ENCODE peak calls at places on chromosome 7, in four cellular contexts. V, J, K and G are unnamed samples.

GRCh38 chr7:139542308-139543151 is 19.0 kb downstream of the CLEC2L start:
- DNase-seq in V (peak; percentile 88), J (no peak), K (no peak), G (peak; percentile 23)

GRCh38 chr7:126524967-126525366 is 727.8 kb downstream of the GRM8 start:
- DNase-seq in V (no peak), J (no peak), K (no peak), G (no peak)

GRCh38 chr7:64999165-65000004 is 7.1 kb downstream of the ERV3-1 start:
- DNase-seq in V (peak; percentile 72), J (peak; percentile 98), K (peak; percentile 19), G (no peak)

GRCh38 chr7:125480762-125481161 is 551.1 kb upstream of the POT1 start:
- DNase-seq in V (no peak), J (no peak), K (no peak), G (no peak)

GRCh38 chr7:85186083-85186520 is 754 bp downstream of the SEMA3D start:
- DNase-seq in V (no peak), J (no peak), K (no peak), G (peak; percentile 63)

GRCh38 chr7:44914992-44915607 is 29.8 kb upstream of the PURB start:
- DNase-seq in V (no peak), J (no peak), K (peak; percentile 21), G (no peak)

GRCh38 chr7:23020742-23021401 is 6.9 kb upstream of the HYCC1 start:
- DNase-seq in V (no peak), J (no peak), K (no peak), G (no peak)

GRCh38 chr7:19060870-19061269 is 56.6 kb downstream of the TWIST1 start:
- DNase-seq in V (no peak), J (no peak), K (no peak), G (no peak)

GRCh38 chr7:130421685-130422084 is 19.1 kb downstream of the CEP41 start:
- DNase-seq in V (no peak), J (no peak), K (no peak), G (no peak)

GRCh38 chr7:99314504-99314903 is 11.2 kb upstream of the ARPC1A start:
- DNase-seq in V (no peak), J (no peak), K (peak; percentile 15), G (no peak)
- TF ChIP-seq TAF1 in V (no peak), J (no peak), K (no peak), G (no peak)

DNA sequence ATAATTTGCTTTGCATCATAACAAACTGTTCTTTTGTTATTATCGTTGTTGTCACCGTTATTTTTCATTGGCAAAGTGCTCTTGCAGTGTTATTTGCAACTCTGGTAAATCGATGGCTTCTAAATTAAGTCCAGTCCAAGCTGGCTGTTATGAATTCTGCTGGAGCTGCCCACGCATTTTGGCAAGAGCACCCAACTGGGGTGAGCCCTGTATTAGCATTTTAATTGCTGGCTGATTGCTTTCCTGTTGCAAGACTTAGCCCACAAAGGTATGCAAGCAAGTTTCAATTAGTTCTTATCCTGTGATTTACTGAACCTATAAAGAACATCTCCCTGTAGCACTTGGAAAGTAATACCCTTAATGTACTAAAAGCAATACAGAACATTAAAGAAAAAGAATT is 226.8 kb downstream of the ACTR3B start:
- DNase-seq in V (no peak), J (no peak), K (no peak), G (no peak)
- TF ChIP-seq NFIC in V (no peak), J (no peak), K (no peak), G (no peak)

GRCh38 chr7:119281181-119281846 is 991.7 kb upstream of the KCND2 start:
- DNase-seq in V (no peak), J (no peak), K (no peak), G (no peak)
- TF ChIP-seq TAF1 in V (no peak), J (no peak), K (no peak), G (no peak)

DNA sequence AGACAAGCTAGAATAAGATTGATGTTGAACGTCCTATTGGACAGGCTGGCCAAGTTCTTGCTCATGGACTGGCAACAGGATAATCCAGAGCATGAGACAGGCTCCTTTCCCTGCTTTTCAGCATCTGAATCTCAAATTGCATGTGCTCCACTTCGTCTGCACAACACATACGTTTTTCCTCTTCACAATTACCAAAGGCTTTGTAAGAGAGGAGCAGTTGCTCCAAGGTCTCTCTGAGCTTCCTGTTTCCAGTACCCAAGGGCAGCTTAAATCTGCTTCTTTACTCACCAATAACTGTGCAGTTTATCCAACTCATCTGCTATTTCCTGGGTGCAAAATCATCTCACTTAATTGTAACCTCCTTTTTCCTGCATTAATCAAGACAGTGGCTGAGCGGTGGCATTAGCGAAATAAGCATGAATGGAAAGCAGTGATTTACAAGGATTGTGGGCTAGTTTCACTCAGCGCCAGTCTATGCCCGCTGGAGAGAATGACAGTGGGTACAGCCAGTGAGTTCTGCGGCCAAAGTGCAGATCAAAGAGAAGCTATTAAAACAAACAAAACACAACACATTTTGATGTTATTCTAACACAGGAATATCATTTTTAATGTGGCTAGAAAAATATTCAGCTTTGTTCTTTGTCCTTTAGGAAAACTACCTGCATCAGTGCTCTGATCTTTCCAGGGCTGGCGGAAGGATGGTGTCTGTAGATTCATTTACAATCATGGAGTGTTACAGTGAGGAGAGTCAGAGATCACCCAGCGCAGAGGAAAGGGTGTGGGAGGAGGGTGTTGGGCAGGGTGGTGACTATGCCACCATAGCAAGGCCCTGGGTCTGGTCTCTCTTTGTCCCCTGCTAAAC is 79.8 kb downstream of the CHN2 start:
- DNase-seq in V (no peak), J (no peak), K (no peak), G (no peak)
- TF ChIP-seq NFIC in V (no peak), J (no peak), K (no peak), G (no peak)

GRCh38 chr7:48522692-48523091 is 351.4 kb downstream of the ABCA13 start:
- DNase-seq in V (no peak), J (no peak), K (no peak), G (no peak)

GRCh38 chr7:48512892-48513291 is 341.6 kb downstream of the ABCA13 start:
- DNase-seq in V (no peak), J (no peak), K (no peak), G (no peak)

DNA sequence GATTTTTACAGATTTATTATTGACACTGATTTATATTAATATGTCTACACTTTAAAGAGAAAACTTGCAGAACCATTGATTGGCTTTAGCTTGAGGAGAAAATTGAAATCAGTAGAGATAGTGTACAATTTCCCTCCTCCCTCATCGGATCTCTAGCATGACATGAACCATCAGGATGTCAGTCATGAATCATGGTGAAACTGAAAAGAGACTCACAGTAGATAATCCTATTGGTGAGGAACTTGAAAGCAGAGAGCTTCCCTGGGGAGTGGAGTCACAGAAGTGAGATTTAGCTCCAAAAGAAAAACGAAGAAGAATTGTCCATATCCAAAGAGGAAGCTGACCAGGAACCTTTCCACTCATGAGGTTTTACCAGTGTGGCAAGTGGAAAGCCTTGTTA is 346.8 kb downstream of the ABCA13 start:
- DNase-seq in V (no peak), J (no peak), K (no peak), G (no peak)
- TF ChIP-seq TAF1 in V (no peak), J (no peak), K (no peak), G (no peak)

DNA sequence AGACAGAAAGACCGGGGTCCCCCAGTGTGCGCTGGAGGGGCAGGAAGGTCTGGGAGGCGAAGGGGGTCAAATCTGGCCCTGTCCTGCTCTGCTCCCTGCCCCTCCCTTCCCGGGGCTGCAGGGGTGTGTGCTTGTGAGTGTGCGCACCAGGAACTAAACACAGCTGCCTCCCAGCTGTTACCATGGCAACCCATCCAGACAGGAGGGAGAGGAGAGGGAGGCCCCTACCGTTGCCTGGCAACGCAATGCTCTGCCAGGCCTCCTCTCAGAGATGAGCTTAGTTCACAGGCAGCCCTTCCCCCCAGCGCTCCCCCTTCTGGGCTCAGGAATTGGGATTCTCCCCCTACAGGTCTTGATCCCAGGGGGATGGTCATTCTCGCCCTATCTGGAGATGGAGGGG is 6.1 kb downstream of the NYAP1 start:
- DNase-seq in V (peak; percentile 98), J (peak; percentile 89), K (no peak), G (peak; percentile 100)
- TF ChIP-seq NFIC in V (no peak), J (no peak), K (no peak), G (no peak)